ENCODE peak calls at places on chromosome 15, in six cellular contexts. D is stomach, P is heart left ventricle, R is uterus, A is upper lobe of left lung, X is A549. I is an unnamed sample.

GRCh38 chr15:70995383-70995965 is 102.8 kb downstream of the LRRC49 start:
- DNase-seq in A (no peak), R (no peak), P (no peak), D (no peak), X (no peak), I (no peak)

GRCh38 chr15:81575436-81576123 is 201.6 kb upstream of the TMC3 start:
- DNase-seq in P (no peak), A (no peak), X (no peak), R (no peak), D (no peak), I (no peak)

GRCh38 chr15:75452968-75453702 is 1.6 kb upstream of the SIN3A start:
- DNase-seq in A (peak), X (peak), D (peak), R (peak), P (peak), I (peak)

GRCh38 chr15:48285329-48286214 is 45.7 kb upstream of the DUT start:
- DNase-seq in A (peak), D (peak), X (peak), R (peak), P (peak), I (no peak)

GRCh38 chr15:40593130-40593529 is 919 bp upstream of the KNL1 start:
- DNase-seq in D (no peak), R (no peak), P (no peak), X (no peak), A (no peak), I (no peak)

GRCh38 chr15:100878130-100878529 is 1.5 kb upstream of the ALDH1A3 start:
- DNase-seq in D (no peak), P (no peak), A (no peak), X (no peak), R (no peak), I (no peak)

GRCh38 chr15:75321711-75322110 is 14.2 kb upstream of the COMMD4 start:
- DNase-seq in P (no peak), X (no peak), D (no peak), R (no peak), A (no peak), I (no peak)

GRCh38 chr15:99435138-99435695 is 130.6 kb upstream of the MEF2A start:
- DNase-seq in P (peak), A (peak), R (peak), D (peak), X (no peak), I (peak)

GRCh38 chr15:39939487-39940452 is 5.9 kb downstream of the EIF2AK4 start:
- DNase-seq in A (no peak), P (no peak), R (no peak), D (no peak), X (no peak), I (no peak)

GRCh38 chr15:26015516-26015915 is 152.4 kb upstream of the ATP10A start:
- DNase-seq in R (no peak), X (no peak), P (no peak), A (no peak), D (no peak), I (no peak)

GRCh38 chr15:52037889-52038505 is 19.0 kb downstream of the MAPK6 start:
- DNase-seq in R (no peak), A (no peak), X (no peak), D (no peak), P (no peak), I (no peak)

GRCh38 chr15:30924353-30924752 is 20.6 kb downstream of the FAN1 start:
- DNase-seq in P (no peak), R (no peak), A (no peak), X (no peak), D (no peak), I (no peak)

GRCh38 chr15:74178326-74179100 is 5.0 kb downstream of the ISLR start:
- DNase-seq in D (no peak), P (no peak), A (no peak), X (no peak), R (peak), I (no peak)

GRCh38 chr15:57548835-57549234 is 42.9 kb upstream of the MYZAP start:
- DNase-seq in A (no peak), D (peak), P (no peak), R (no peak), X (no peak), I (no peak)

GRCh38 chr15:67133738-67134576 is 68.6 kb downstream of the SMAD3 start:
- DNase-seq in A (no peak), D (no peak), P (peak), R (no peak), X (peak), I (no peak)

GRCh38 chr15:57696146-57696545 is 10.4 kb upstream of the POLR2M start:
- DNase-seq in R (no peak), P (no peak), A (no peak), X (no peak), D (no peak), I (no peak)

GRCh38 chr15:75758071-75758872 is 45.6 kb upstream of the CSPG4 start:
- DNase-seq in R (peak), X (peak), A (peak), P (peak), D (peak), I (peak)

GRCh38 chr15:49313650-49314049 is 109.4 kb upstream of the FGF7 start:
- DNase-seq in R (no peak), A (no peak), P (no peak), X (no peak), D (no peak), I (no peak)

GRCh38 chr15:83709246-83709645 is 55.3 kb downstream of the ADAMTSL3 start:
- DNase-seq in D (no peak), R (no peak), P (no peak), A (no peak), X (no peak), I (no peak)

GRCh38 chr15:89802986-89803820 is 11.4 kb downstream of the ANPEP start:
- DNase-seq in X (no peak), P (no peak), A (no peak), R (no peak), D (no peak), I (no peak)

GRCh38 chr15:99702895-99703602 is 30.2 kb downstream of the LYSMD4 start:
- DNase-seq in P (no peak), R (no peak), D (no peak), X (no peak), A (no peak), I (no peak)

GRCh38 chr15:35622641-35623340 is 76.8 kb upstream of the DPH6 start:
- DNase-seq in D (no peak), P (no peak), X (no peak), R (no peak), A (no peak), I (no peak)

DNA sequence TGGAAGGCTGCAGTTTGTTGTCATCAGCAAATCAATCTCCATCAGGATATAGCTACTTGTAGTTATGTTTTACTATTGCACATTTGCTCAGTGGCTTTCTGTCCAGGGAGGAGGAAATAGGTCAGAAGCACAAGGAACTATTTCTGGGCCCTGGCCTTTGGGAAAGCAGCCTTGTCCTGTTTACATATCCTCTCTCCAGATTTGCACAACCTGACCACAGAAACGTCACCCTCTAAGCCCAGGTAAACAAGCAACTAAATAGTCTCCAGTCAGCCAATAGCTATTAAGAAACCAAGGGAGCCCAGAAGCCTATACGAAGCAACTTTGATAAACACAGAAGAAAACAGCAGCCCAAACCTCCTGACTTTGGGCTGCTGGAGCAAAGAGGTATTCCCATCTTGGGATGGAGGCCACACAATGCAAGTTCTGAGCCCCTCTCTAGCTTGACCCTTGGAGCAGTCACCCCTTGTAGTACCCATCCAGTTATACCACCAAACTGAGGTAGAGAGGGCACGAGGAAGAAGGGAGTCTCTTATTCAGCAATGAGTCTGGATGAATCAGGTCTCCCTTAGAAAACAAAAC is 2.3 kb upstream of the FEM1B start:
- DNase-seq in D (peak), P (no peak), X (peak), R (no peak), A (peak), I (no peak)
- H3K4me3 ChIP-seq in D (no peak), P (no peak), X (no peak), R (no peak), A (no peak), I (no peak)

DNA sequence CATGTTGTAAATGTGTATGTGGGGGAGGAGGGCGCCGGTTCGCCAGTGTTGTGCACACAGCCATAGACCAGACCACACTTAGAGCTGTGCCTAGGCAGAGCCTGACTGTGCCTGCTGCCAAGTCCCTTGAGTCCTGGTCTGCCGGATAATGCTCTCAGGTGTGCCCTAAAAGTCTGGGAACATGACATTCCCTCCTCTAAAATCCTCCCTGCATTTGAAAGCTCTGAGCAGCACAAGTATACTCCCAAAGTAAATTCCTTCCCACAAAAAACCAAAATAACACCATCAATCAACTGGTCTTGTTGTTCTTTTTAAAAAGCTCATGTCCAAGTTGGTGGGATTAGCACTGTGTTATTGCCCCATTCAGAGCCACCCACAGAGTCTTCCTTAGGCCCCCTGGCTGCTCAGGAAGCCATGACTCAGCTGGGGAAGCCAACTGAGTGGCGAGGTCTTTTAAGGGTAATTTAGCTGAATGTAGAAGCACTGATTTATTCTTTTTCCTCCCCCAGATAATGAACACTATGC is 147.8 kb upstream of the MCTP2 start:
- DNase-seq in R (peak), D (no peak), P (no peak), X (no peak), A (no peak), I (no peak)
- TF ChIP-seq CTCF in R (peak), D (no peak), P (no peak), X (no peak), A (no peak), I (no peak)

GRCh38 chr15:56468271-56468912 is 3.5 kb upstream of the MNS1 start:
- DNase-seq in R (no peak), P (no peak), D (no peak), A (no peak), X (no peak), I (no peak)

GRCh38 chr15:56469484-56469883 is 4.5 kb upstream of the MNS1 start:
- DNase-seq in P (no peak), R (no peak), X (no peak), D (no peak), A (no peak), I (no peak)

GRCh38 chr15:56460947-56461346 is 4.0 kb downstream of the MNS1 start:
- DNase-seq in X (no peak), P (no peak), R (no peak), A (no peak), D (no peak), I (no peak)

GRCh38 chr15:56467626-56468025 is 2.7 kb upstream of the MNS1 start:
- DNase-seq in R (no peak), D (no peak), A (no peak), X (no peak), P (no peak), I (no peak)

DNA sequence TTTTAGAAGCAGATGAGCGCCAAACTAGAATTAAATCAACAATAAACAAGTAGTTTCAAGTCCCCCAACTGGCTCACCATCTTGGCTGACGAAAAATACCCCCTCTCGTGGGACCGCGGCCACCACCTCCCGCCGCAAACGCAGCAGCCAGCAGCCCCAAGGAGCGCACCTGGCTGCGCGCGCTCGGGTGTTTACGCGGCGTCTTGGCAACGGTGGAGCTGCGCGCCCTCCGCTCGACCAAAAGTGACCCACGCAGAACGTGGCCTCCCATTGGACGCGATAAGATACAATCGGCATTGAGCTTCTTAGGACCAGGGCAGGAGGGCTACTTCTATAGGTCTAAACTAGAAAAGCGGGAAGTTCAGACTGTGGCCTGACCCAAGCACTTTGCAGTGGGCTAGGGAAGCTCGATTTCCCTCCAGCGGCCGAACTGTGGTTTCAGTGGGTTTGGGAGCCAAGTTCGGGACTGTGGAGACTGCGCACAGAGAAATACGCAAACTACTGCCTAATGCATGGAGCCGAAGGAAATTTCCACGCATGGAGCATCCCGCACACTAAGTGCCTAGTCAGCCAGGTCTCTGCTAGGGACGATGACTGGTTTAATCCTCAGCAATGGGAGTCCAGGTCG is at the start of gene MNS1:
- DNase-seq in X (peak), P (peak), D (peak), R (peak), A (peak), I (peak)
- TF ChIP-seq POLR2A in X (peak), P (no peak), D (no peak), R (no peak), A (no peak), I (no peak)

GRCh38 chr15:85693277-85693676 is 101.4 kb downstream of the KLHL25 start:
- DNase-seq in R (no peak), X (no peak), A (no peak), D (no peak), P (no peak), I (no peak)

GRCh38 chr15:85690546-85691226 is 104.0 kb downstream of the KLHL25 start:
- DNase-seq in P (no peak), A (no peak), R (no peak), D (no peak), X (no peak), I (no peak)

GRCh38 chr15:85694086-85694485 is 100.6 kb downstream of the KLHL25 start:
- DNase-seq in D (no peak), P (no peak), X (no peak), A (no peak), R (no peak), I (no peak)

GRCh38 chr15:85691350-85692240 is 103.1 kb downstream of the KLHL25 start:
- DNase-seq in P (no peak), A (no peak), X (no peak), R (no peak), D (peak), I (no peak)

GRCh38 chr15:85692873-85693272 is 101.9 kb downstream of the KLHL25 start:
- DNase-seq in A (no peak), X (no peak), P (no peak), R (no peak), D (peak), I (no peak)
- H3K4me3 ChIP-seq in A (no peak), X (no peak), P (no peak), R (no peak), D (no peak), I (no peak)

GRCh38 chr15:37793851-37794250 is 140.6 kb upstream of the TMCO5A start:
- DNase-seq in X (no peak), R (no peak), A (no peak), P (no peak), D (no peak), I (no peak)
- TF ChIP-seq CTCF in X (no peak), R (no peak), A (no peak), P (no peak), D (no peak), I (no peak)

DNA sequence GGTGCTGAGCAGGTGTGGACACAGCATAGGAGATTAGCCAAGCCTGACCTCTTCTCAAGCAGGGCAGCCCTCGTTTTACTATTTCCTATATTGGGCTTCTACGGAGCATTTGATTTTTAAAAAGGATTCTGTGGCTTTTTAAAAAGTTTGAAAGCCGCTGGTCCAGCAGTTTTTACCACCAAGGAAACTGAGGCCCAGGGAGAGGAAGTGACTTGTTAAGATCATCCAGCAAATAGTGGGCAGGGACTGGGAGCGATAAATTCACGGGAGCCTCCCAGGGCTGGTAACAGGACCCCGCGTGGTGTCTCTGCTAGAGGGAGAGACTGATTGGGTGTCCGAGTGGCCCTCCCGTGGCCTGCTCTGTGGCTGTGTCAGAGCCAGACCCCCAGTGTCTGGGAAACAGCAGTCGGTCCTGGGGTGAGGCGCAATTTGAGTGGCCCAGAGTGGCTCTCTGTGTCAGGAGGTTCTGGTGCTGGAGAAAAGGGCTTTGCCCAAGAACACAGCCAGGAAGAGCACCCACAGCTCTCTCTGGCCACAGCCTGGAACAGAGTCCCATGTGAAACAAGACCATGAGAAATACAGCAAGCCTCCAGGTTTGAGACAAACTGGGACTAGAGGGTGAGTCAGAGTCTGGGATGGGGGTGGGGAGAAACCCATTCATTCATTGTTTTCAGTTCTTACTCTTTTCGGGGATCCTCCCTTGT is 4.2 kb downstream of the FURIN start:
- DNase-seq in X (peak), P (no peak), R (peak), D (no peak), A (no peak), I (no peak)
- TF ChIP-seq POLR2A in X (no peak), P (no peak), R (no peak), D (no peak), A (no peak), I (no peak)

DNA sequence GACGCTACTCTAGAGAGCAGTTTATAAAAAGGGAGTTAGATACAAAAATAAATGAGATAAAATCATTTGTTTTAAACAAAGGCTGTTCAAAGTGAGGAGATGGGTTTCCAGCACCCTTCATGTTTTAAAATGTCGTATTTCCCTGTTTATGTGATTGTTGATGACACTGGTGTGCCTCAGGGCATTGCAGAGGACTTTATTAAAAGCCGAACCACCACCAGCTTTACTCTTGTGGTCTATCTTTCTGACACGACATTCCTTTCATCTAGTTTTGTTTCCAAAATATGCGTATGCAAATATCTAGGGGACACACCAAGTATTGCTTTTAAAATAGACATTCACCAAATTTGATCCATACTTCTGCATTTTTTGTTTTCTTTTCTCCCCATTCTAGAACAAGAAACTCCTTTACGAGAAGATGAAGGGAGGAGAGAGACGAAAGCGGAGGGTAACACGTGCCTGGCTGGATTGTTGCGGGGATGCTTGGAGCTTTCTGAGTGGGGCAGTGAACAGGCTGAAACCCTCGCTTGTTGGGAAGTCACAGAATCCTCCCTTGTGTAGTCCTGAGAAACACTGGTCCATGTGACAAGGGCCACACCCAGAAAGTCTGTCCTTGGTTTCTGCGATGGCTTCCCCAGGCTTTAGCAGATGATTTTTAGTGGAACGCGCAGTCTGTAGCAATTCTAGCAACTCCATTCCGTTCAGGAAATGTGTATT is 26.3 kb upstream of the GREM1 start:
- DNase-seq in R (no peak), X (no peak), D (no peak), A (no peak), P (no peak), I (no peak)
- H3K4me3 ChIP-seq in R (no peak), X (no peak), D (no peak), A (no peak), P (no peak), I (no peak)

DNA sequence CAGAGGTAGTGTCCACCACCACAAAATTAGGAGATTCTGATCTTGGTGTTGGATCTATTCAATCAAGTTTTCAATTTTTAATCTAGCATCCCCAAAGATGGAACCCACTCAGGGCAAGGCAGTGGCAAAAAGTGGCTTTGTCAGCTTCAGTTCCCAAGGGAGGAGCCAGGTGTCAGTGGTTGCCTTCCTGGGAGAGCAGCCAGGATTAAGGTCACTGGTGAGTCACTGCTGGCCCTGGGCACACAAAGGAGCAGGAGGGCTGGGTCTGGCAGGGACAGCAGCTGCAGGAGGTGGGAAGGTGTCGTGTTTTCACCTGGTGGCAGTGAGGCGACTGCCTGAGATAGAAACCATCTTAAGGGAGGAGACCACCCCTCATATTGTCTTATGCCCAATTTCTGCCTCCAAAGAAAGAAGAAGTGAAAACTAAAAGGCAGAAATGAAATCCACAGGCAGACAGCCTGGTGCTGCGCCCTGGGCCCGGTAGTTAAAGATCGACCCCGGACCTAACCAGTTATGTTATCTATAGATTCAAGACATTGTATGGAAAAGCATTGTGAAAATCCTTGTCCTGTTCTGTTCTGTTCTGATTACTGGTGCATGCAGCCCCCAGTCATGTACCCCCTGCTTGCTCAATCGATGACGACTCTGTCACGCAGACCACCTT is 5.9 kb upstream of the KLHL25 start:
- DNase-seq in A (peak), P (peak), X (peak), R (no peak), D (peak), I (no peak)
- TF ChIP-seq CTCF in A (no peak), P (peak), X (peak), R (no peak), D (peak), I (no peak)